ENCODE peak calls at places on chromosomes 6 and 20, in seven cellular contexts. X is fibroblast of lung, I is heart right ventricle, G is body of pancreas, O is ovary, M is ascending aorta, C is HL-60. W is an unnamed sample.

GRCh38 chr6:156963712-156964700 is 186.8 kb downstream of the ARID1B start:
- DNase-seq in I (no peak), M (no peak), G (no peak), O (no peak), X (peak), C (peak), W (no peak)

GRCh38 chr20:62664316-62664971 is 22.1 kb downstream of the SLCO4A1 start:
- DNase-seq in X (no peak), I (no peak), M (no peak), O (no peak), G (no peak), C (no peak), W (no peak)

GRCh38 chr6:105424177-105424783 is 21.4 kb upstream of the PREP start:
- DNase-seq in I (peak), C (no peak), X (peak), O (peak), G (peak), M (peak), W (no peak)

GRCh38 chr6:137589067-137589848 is 95.1 kb upstream of the OLIG3 start:
- DNase-seq in G (no peak), C (peak), I (no peak), M (no peak), X (peak), O (no peak), W (peak)

GRCh38 chr6:109795994-109796555 is 105.0 kb downstream of the FIG4 start:
- DNase-seq in I (no peak), O (no peak), G (no peak), X (peak), M (no peak), C (no peak), W (no peak)

GRCh38 chr20:21388566-21388965 is 8.8 kb downstream of the NKX2-4 start:
- DNase-seq in X (no peak), O (no peak), M (no peak), C (no peak), G (no peak), I (no peak), W (no peak)

GRCh38 chr20:8914421-8914820 is 154.5 kb upstream of the PLCB4 start:
- DNase-seq in C (no peak), I (no peak), X (no peak), M (no peak), G (no peak), O (no peak), W (no peak)

GRCh38 chr6:34745277-34746103 is 11.8 kb upstream of the SNRPC start:
- DNase-seq in M (no peak), G (peak), X (peak), O (no peak), C (no peak), I (no peak), W (peak)

GRCh38 chr6:130796313-130796905 is 30.8 kb upstream of the SMLR1 start:
- DNase-seq in I (peak), C (no peak), O (no peak), M (no peak), X (peak), G (no peak), W (no peak)

GRCh38 chr6:145187491-145188206 is 547.7 kb downstream of the EPM2A start:
- DNase-seq in I (no peak), C (no peak), M (no peak), G (no peak), O (no peak), X (no peak), W (no peak)

GRCh38 chr20:23420943-23421925 is at the start of gene NAPB:
- DNase-seq in I (peak), M (peak), O (peak), G (peak), X (peak), C (peak), W (peak)

GRCh38 chr6:5941188-5941587 is 65.5 kb downstream of the NRN1 start:
- DNase-seq in X (peak), O (no peak), M (no peak), G (no peak), I (no peak), C (no peak), W (no peak)

GRCh38 chr6:140379919-140380318 is 1005.5 kb upstream of the CITED2 start:
- DNase-seq in C (no peak), O (no peak), X (peak), G (no peak), M (no peak), I (no peak), W (no peak)

GRCh38 chr6:140382351-140382750 is 1007.9 kb upstream of the CITED2 start:
- DNase-seq in X (no peak), M (no peak), G (no peak), I (no peak), O (no peak), C (no peak), W (no peak)

GRCh38 chr6:140385686-140386085 is 1011.2 kb upstream of the CITED2 start:
- DNase-seq in C (no peak), X (no peak), M (no peak), O (no peak), G (no peak), I (no peak), W (no peak)

GRCh38 chr6:140376209-140376608 is 1001.8 kb upstream of the CITED2 start:
- DNase-seq in I (no peak), M (no peak), C (no peak), G (no peak), O (no peak), X (no peak), W (no peak)

GRCh38 chr6:140380371-140381218 is 1006.1 kb upstream of the CITED2 start:
- DNase-seq in G (no peak), M (no peak), X (peak), C (peak), I (no peak), O (no peak), W (no peak)
- H3K27ac ChIP-seq in G (no peak), M (no peak), X (peak), C (peak), I (no peak), O (no peak), W (no peak)

GRCh38 chr6:15395087-15395486 is 149.2 kb downstream of the JARID2 start:
- DNase-seq in O (no peak), G (no peak), C (no peak), X (no peak), I (no peak), M (no peak), W (no peak)
- H3K27ac ChIP-seq in O (no peak), G (no peak), C (no peak), X (no peak), I (no peak), M (no peak), W (no peak)

GRCh38 chr20:48695255-48695654 is 132.5 kb downstream of the PREX1 start:
- DNase-seq in X (peak), C (no peak), G (no peak), I (no peak), O (no peak), M (no peak), W (no peak)

GRCh38 chr20:48698507-48699267 is 129.1 kb downstream of the PREX1 start:
- DNase-seq in O (no peak), G (no peak), C (no peak), M (no peak), X (no peak), I (no peak), W (no peak)

GRCh38 chr20:48695738-48696137 is 132.1 kb downstream of the PREX1 start:
- DNase-seq in I (no peak), C (no peak), G (no peak), M (no peak), O (no peak), X (no peak), W (no peak)

GRCh38 chr20:48694466-48694865 is 133.3 kb downstream of the PREX1 start:
- DNase-seq in C (no peak), I (no peak), G (no peak), O (no peak), M (no peak), X (no peak), W (no peak)

DNA sequence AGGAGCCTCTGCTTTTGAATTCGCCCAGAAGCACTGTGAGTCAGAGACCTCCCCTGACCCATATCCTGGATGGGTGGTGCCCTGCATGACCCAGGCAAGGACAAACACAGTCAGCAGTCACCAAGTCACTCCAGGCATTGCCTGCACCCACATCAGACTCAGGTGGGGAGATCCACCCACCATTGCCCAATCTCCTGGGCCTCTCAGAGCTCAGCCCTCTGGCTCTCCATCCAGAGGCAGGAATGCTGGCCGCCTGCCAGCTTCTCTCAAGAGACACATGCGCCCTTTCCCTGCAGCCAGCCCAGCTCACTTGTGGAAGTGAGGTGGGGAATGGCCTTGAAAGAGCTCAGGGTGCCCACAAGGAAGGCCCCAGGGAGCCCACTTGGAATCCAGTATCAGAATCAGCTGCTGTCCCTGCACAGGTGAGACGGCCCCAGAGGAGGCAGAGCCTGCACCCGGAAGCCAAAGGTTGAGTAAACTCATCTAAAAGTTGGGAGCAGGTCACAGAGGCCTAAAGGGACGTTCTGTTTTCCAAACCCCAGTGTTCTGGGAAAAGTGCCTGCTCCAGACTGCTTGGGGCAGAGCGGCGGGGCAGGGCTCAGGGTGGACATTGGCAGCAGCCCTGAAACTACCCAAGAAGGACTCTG is 129.8 kb downstream of the PREX1 start:
- DNase-seq in I (peak), C (no peak), X (peak), O (peak), M (peak), G (peak), W (peak)
- H3K27ac ChIP-seq in I (peak), C (no peak), X (no peak), O (no peak), M (peak), G (peak), W (no peak)

DNA sequence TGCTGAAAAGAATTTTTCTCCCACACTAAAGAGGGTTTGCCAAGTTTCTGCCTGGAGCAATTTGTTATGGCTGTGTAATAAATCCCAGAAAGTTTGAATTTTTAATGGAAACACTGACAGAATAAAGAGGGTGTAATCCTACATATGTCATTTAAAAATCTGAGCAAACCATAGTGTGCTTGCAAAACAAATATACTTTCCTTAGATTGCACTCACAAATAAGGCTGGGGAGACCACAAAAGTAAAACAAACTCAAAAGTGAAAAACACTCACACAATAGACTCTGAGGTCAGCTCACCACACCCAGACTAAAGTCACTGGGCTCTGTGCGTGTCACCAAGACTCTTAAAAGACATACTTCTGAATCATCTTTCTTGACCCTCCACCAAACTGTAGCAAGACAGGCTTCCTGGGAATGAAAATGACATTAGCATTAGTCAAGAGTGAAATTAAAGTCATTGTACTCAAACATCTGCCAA is 4.8 kb upstream of the ATXN1 start:
- DNase-seq in O (no peak), M (no peak), C (no peak), G (no peak), I (no peak), X (peak), W (no peak)
- H3K27ac ChIP-seq in O (no peak), M (no peak), C (no peak), G (no peak), I (no peak), X (no peak), W (peak)

GRCh38 chr20:41145317-41145716 is 8.0 kb downstream of the PLCG1 start:
- DNase-seq in G (no peak), X (no peak), C (no peak), M (no peak), O (no peak), I (no peak), W (no peak)
- H3K27ac ChIP-seq in G (no peak), X (no peak), C (no peak), M (peak), O (no peak), I (peak), W (no peak)